ENCODE peak calls at places on chromosomes 11 and 22, in six cellular contexts. Q is CD4-positive, alpha-beta T cell; G is substantia nigra; M is HCT116; J is stomach; A is A549. Y is an unnamed sample.

GRCh38 chr11:70567680-70568503 is 169.6 kb downstream of the CTTN start:
- DNase-seq in Q (no peak), G (peak), M (no peak), J (no peak), A (no peak), Y (no peak)

GRCh38 chr11:27973851-27974536 is 134.0 kb downstream of the KIF18A start:
- DNase-seq in Q (no peak), G (no peak), M (no peak), J (no peak), A (no peak), Y (no peak)

GRCh38 chr22:34070051-34070450 is 149.8 kb upstream of the LARGE1 start:
- DNase-seq in Q (no peak), G (no peak), M (no peak), J (no peak), A (no peak), Y (no peak)

GRCh38 chr11:68213555-68214172 is 568 bp upstream of the KMT5B start:
- DNase-seq in Q (peak), G (peak), M (peak), J (peak), A (peak), Y (no peak)

GRCh38 chr11:133228406-133229330 is 303.6 kb downstream of the OPCML start:
- DNase-seq in Q (no peak), G (no peak), M (no peak), J (peak), A (no peak), Y (no peak)

GRCh38 chr11:126113963-126114362 is 51.3 kb upstream of the CDON start:
- DNase-seq in Q (no peak), G (no peak), M (no peak), J (no peak), A (no peak), Y (no peak)

GRCh38 chr11:65496304-65497140 is 2.3 kb upstream of the MALAT1 start:
- DNase-seq in Q (no peak), G (peak), M (no peak), J (no peak), A (no peak), Y (no peak)

GRCh38 chr11:86492370-86493030 is 117.8 kb downstream of the CCDC81 start:
- DNase-seq in Q (no peak), G (no peak), M (no peak), J (no peak), A (no peak), Y (no peak)

GRCh38 chr11:61173456-61173855 is 12.2 kb upstream of the VPS37C start:
- DNase-seq in Q (no peak), G (no peak), M (no peak), J (peak), A (peak), Y (no peak)

GRCh38 chr22:23801238-23801821 is 14.6 kb downstream of the SMARCB1 start:
- DNase-seq in Q (no peak), G (no peak), M (no peak), J (no peak), A (no peak), Y (no peak)

GRCh38 chr11:10592331-10592730 is 23.9 kb upstream of the LYVE1 start:
- DNase-seq in Q (no peak), G (no peak), M (peak), J (no peak), A (no peak), Y (no peak)

GRCh38 chr11:6336293-6336692 is 16.0 kb upstream of the CAVIN3 start:
- DNase-seq in Q (no peak), G (no peak), M (no peak), J (no peak), A (no peak), Y (no peak)

GRCh38 chr22:25896592-25896991 is 154.6 kb downstream of the MYO18B start:
- DNase-seq in Q (no peak), G (no peak), M (no peak), J (no peak), A (no peak), Y (no peak)

GRCh38 chr11:15725246-15725645 is 610.5 kb downstream of the INSC start:
- DNase-seq in Q (no peak), G (no peak), M (no peak), J (no peak), A (no peak), Y (no peak)

GRCh38 chr11:42410251-42410956 is 901.4 kb upstream of the API5 start:
- DNase-seq in Q (no peak), G (no peak), M (no peak), J (no peak), A (no peak), Y (no peak)

GRCh38 chr11:8905528-8906165 is 5.3 kb upstream of the AKIP1 start:
- DNase-seq in Q (no peak), G (no peak), M (no peak), J (no peak), A (peak), Y (no peak)

GRCh38 chr11:19242184-19242932 is 1.6 kb upstream of the E2F8 start:
- DNase-seq in Q (no peak), G (no peak), M (no peak), J (no peak), A (no peak), Y (no peak)

GRCh38 chr11:1289211-1289935 is 20.1 kb downstream of the TOLLIP start:
- DNase-seq in Q (no peak), G (no peak), M (no peak), J (no peak), A (no peak), Y (no peak)

GRCh38 chr11:66335531-66336233 is 552 bp downstream of the RIN1 start:
- DNase-seq in Q (no peak), G (no peak), M (no peak), J (no peak), A (no peak), Y (no peak)

GRCh38 chr11:9143726-9144125 is 52.3 kb upstream of the SCUBE2 start:
- DNase-seq in Q (no peak), G (no peak), M (no peak), J (no peak), A (no peak), Y (no peak)

GRCh38 chr11:68052137-68052873 is 13.5 kb downstream of the TCIRG1 start:
- DNase-seq in Q (no peak), G (no peak), M (no peak), J (no peak), A (no peak), Y (no peak)

GRCh38 chr11:112281776-112282175 is 21.1 kb upstream of the PLET1 start:
- DNase-seq in Q (no peak), G (no peak), M (no peak), J (no peak), A (no peak), Y (no peak)

GRCh38 chr11:75673977-75674582 is 5.2 kb upstream of the MAP6 start:
- DNase-seq in Q (no peak), G (no peak), M (peak), J (no peak), A (peak), Y (no peak)

GRCh38 chr11:55726715-55727324 is 46.4 kb upstream of the OR5D13 start:
- DNase-seq in Q (no peak), G (no peak), M (no peak), J (no peak), A (peak), Y (no peak)

GRCh38 chr22:50481440-50482106 is at the start of gene ADM2:
- DNase-seq in Q (peak), G (no peak), M (no peak), J (peak), A (no peak), Y (no peak)

GRCh38 chr22:24003887-24004286 is 1.4 kb downstream of the GSTT4 start:
- DNase-seq in Q (no peak), G (no peak), M (no peak), J (no peak), A (no peak), Y (no peak)

GRCh38 chr11:12900496-12900895 is 108.6 kb upstream of the RASSF10 start:
- DNase-seq in Q (no peak), G (no peak), M (no peak), J (no peak), A (peak), Y (no peak)

GRCh38 chr11:124865902-124866851 is 945 bp downstream of the ROBO3 start:
- DNase-seq in Q (peak), G (no peak), M (no peak), J (peak), A (no peak), Y (no peak)

GRCh38 chr11:123594188-123594901 is 60.1 kb downstream of the SCN3B start:
- DNase-seq in Q (no peak), G (no peak), M (no peak), J (no peak), A (no peak), Y (no peak)

GRCh38 chr22:36731916-36732315 is 28.4 kb upstream of the CACNG2 start:
- DNase-seq in Q (no peak), G (no peak), M (no peak), J (no peak), A (no peak), Y (peak)

GRCh38 chr22:40578171-40578570 is 58.3 kb downstream of the MRTFA start:
- DNase-seq in Q (no peak), G (no peak), M (no peak), J (no peak), A (no peak), Y (no peak)

GRCh38 chr11:105799728-105800462 is 190.0 kb downstream of the GRIA4 start:
- DNase-seq in Q (no peak), G (no peak), M (no peak), J (no peak), A (no peak), Y (no peak)

DNA sequence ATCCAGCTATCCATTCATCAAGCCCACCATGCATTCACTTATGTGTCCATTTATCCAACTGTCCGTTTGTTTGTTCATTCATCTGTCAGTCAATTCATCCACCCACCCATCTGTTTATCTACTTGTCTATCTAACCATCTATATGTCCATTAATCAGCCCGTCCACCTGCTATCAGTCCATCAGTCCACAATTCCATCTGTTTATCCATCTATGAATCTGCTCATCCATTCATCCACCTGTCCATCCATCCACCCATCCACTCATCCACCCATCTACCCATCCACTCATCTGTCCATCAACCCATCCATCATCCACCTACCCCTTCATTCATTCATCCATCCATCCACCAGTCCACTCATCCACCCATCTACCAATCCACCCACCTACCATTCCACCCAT is 970 bp upstream of the SPI1 start:
- DNase-seq in Q (no peak), G (no peak), M (no peak), J (no peak), A (no peak), Y (no peak)
- H3K27ac ChIP-seq in Q (no peak), G (no peak), M (no peak), J (no peak), A (no peak), Y (no peak)

GRCh38 chr22:42298746-42299145 is 28.3 kb upstream of the TCF20 start:
- DNase-seq in Q (no peak), G (no peak), M (no peak), J (no peak), A (no peak), Y (no peak)
- H3K27ac ChIP-seq in Q (no peak), G (no peak), M (no peak), J (no peak), A (no peak), Y (no peak)

DNA sequence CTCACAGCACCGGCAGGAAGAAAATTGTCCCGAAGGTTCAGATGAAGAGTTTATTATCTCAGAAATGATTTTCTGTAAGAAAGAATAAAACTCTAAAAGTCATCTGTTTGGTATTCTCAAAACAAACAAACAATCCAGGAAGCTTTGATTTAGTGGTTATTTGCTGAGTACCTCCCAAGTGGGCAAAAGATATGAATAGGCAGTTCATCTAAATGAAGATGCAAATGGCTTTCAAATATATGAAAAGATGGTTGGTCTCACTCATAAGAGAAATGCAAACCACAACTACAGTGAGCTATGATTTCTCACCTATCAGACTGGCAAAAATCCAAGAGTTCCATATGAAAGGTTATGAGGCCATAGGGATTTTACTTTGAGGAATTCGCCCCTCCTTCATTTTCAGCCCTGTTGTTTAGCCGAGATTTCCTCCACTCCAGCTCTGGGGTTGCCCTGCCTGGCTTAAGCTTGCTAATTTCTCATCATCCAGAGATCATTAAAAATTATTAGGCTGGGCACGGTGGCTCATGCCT is 11.3 kb upstream of the P2RY2 start:
- DNase-seq in Q (no peak), G (no peak), M (no peak), J (no peak), A (peak), Y (no peak)
- H3K27ac ChIP-seq in Q (no peak), G (no peak), M (no peak), J (no peak), A (peak), Y (no peak)

GRCh38 chr11:33721984-33722383 is 14.2 kb downstream of the CD59 start:
- DNase-seq in Q (no peak), G (no peak), M (no peak), J (no peak), A (no peak), Y (no peak)

GRCh38 chr11:33722579-33723234 is 13.5 kb downstream of the CD59 start:
- DNase-seq in Q (no peak), G (no peak), M (no peak), J (no peak), A (peak), Y (no peak)

GRCh38 chr11:33721291-33721840 is 14.9 kb downstream of the CD59 start:
- DNase-seq in Q (no peak), G (no peak), M (no peak), J (no peak), A (no peak), Y (no peak)

GRCh38 chr11:33718441-33718840 is 17.8 kb downstream of the CD59 start:
- DNase-seq in Q (no peak), G (no peak), M (no peak), J (no peak), A (no peak), Y (no peak)

GRCh38 chr11:33719587-33719986 is 16.6 kb downstream of the CD59 start:
- DNase-seq in Q (no peak), G (no peak), M (no peak), J (no peak), A (no peak), Y (no peak)
- H3K27ac ChIP-seq in Q (no peak), G (no peak), M (no peak), J (no peak), A (no peak), Y (no peak)

DNA sequence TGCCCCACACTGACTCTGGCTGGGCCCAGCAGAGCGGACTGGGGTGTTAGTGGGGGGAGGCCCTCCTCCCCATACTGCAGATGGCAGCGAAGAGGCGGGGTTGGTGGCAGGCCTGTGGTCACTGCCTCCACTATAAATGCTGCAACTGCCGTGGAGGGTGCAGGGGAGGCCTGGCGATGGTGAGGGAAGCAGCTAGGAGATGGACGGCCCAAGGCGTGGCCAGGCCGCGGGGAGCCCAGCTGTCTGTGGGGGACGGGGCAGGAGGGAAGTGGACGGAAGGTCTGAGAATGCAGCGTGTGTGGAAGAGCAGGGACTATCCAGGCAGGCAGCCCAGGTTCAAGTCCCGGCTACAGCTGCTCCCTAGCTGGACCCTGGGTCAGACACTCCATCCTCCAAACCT is 18.3 kb downstream of the DNAL4 start:
- DNase-seq in Q (no peak), G (no peak), M (no peak), J (no peak), A (no peak), Y (no peak)
- H3K27ac ChIP-seq in Q (no peak), G (no peak), M (no peak), J (no peak), A (no peak), Y (no peak)

GRCh38 chr22:41966607-41967240 is 2.5 kb upstream of the SEPTIN3 start:
- DNase-seq in Q (peak), G (peak), M (peak), J (peak), A (peak), Y (no peak)

GRCh38 chr22:41968601-41969000 is 642 bp upstream of the SEPTIN3 start:
- DNase-seq in Q (no peak), G (no peak), M (no peak), J (no peak), A (no peak), Y (no peak)

GRCh38 chr22:41966225-41966606 is 3.0 kb upstream of the SEPTIN3 start:
- DNase-seq in Q (no peak), G (no peak), M (no peak), J (no peak), A (no peak), Y (no peak)

GRCh38 chr22:41964106-41964494 is 5.1 kb upstream of the SEPTIN3 start:
- DNase-seq in Q (no peak), G (no peak), M (no peak), J (no peak), A (no peak), Y (no peak)

DNA sequence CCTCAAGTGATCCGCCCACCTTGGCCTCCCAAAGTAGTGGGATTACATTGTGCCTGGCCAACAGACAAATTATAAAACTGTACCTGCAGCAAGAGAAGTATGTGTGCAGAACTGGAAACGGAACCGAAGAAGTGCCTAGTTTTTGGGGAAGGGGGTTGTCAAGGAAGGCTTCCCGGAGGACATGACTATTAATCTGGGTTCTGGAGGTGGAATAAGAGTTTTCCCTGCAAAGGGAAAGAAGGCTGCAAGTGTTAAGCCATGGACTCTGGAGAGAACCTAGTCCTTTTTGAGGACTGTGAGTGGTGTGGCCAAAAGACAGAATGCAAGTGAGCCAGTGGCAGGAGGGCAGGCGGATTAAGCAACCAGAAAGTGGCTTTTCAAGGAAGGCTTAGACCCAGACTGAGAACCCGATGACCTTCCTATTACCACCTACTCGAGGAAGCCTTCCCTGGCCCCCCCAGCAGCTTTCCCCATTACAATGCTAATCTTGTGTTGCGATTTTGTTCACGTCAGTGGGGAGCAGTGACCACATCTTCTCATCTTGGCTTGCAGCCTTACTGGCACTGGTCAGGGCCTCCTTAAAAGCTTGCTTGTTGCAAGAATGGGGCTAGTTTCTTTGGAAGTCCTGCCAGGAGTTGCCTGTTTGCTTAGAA is 5.7 kb upstream of the SEPTIN3 start:
- DNase-seq in Q (no peak), G (peak), M (no peak), J (peak), A (no peak), Y (no peak)
- H3K27ac ChIP-seq in Q (no peak), G (peak), M (no peak), J (peak), A (no peak), Y (no peak)

GRCh38 chr11:130102457-130103249 is 33.0 kb downstream of the APLP2 start:
- DNase-seq in Q (no peak), G (no peak), M (no peak), J (no peak), A (no peak), Y (no peak)
- H3K27ac ChIP-seq in Q (no peak), G (no peak), M (no peak), J (peak), A (no peak), Y (peak)

GRCh38 chr22:21698430-21699329 is 32.9 kb downstream of the PPIL2 start:
- DNase-seq in Q (no peak), G (no peak), M (no peak), J (no peak), A (no peak), Y (no peak)
- H3K27ac ChIP-seq in Q (no peak), G (no peak), M (no peak), J (peak), A (no peak), Y (peak)

DNA sequence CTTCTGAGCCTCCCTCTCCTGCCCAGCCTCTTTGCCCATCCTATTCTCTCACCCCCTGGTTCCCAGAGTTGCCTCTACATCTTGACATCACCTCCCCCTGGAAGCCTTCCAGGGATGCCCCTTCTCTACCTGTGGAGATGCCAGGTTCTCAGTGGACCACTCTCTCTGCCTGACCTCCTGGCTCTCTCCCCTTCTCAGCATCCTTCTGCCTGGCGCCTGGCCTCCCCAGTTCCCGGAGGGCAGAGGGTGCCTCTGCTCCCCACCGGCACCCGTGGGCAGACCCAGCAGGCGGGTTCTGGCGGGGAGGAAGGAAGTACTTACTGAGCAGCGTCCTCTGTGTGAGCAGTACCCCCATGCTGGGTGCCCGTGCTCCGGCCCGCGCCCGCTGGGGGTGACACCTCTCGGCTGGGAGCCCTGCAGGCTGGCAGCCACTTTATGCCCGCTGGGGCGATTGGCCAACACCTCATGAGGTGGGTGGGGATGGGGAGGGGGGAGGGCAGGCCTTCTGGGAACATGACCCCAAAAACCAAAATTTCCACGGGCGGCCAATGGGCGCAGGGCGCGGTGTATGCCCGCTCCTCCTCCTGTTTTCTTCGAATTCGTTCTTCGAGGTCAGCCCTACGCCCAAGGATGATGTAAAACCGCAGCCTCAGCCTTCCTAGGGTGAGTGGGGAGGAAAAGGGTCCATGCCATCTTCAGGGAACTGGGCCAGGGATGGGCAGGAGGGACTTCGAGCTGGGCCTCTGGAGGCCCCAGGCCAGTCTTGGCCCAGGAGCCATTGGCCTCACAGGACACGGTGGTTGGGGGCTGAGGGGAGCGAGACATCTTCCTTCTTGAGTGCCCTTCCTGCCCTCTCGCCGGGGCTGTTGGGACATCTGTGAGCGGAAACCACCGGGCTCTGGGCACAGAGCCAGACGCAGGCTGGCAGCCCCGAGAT is at the start of gene OSM:
- DNase-seq in Q (peak), G (peak), M (no peak), J (peak), A (no peak), Y (no peak)
- H3K27ac ChIP-seq in Q (peak), G (peak), M (no peak), J (peak), A (no peak), Y (peak)

Y was measured in vagina.